ENCODE peak calls at places on chromosome 21, in five cellular contexts. G is effector memory CD4-positive, alpha-beta T cell; A is PC-9; Y is CD8-positive, alpha-beta T cell; R is CD4-positive, alpha-beta T cell. L is an unnamed sample.
A peak's percentile ranks its signal among the peaks of the same experiment; 100 is the strongest.

GRCh38 chr21:35438643-35439404 is 389.7 kb upstream of the RUNX1 start:
- DNase-seq in A (no peak), G (no peak), R (no peak), Y (no peak), L (no peak)

GRCh38 chr21:32278068-32278467 is 781 bp downstream of the MIS18A start:
- DNase-seq in R (no peak), A (no peak), Y (no peak), G (no peak), L (no peak)

GRCh38 chr21:28537371-28538079 is 455.2 kb downstream of the LTN1 start:
- DNase-seq in A (no peak), R (no peak), G (no peak), Y (no peak), L (no peak)

GRCh38 chr21:21001591-21002100 is 3.4 kb downstream of the NCAM2 start:
- DNase-seq in Y (no peak), A (no peak), R (no peak), G (no peak), L (no peak)

GRCh38 chr21:42724226-42724920 is 71.0 kb downstream of the PDE9A start:
- DNase-seq in A (peak; percentile 81), G (no peak), R (no peak), Y (no peak), L (no peak)

GRCh38 chr21:32198369-32198768 is 80.5 kb downstream of the MIS18A start:
- DNase-seq in G (no peak), Y (no peak), A (no peak), R (no peak), L (no peak)

GRCh38 chr21:32457360-32457840 is 44.9 kb downstream of the EVA1C start:
- DNase-seq in Y (no peak), R (no peak), G (no peak), A (peak; percentile 27), L (no peak)

GRCh38 chr21:27023186-27023585 is 56.3 kb upstream of the ADAMTS5 start:
- DNase-seq in Y (no peak), R (no peak), A (no peak), G (no peak), L (no peak)

GRCh38 chr21:42561742-42562141 is 48.1 kb downstream of the SLC37A1 start:
- DNase-seq in G (no peak), R (no peak), A (no peak), Y (no peak), L (no peak)

GRCh38 chr21:33026878-33027400 is 1.2 kb downstream of the OLIG2 start:
- DNase-seq in Y (no peak), R (no peak), A (no peak), G (no peak), L (no peak)

GRCh38 chr21:31159808-31160207 is 121.5 kb upstream of the KRTAP19-8 start:
- DNase-seq in A (no peak), R (no peak), Y (no peak), G (no peak), L (no peak)

GRCh38 chr21:31161157-31161556 is 122.9 kb upstream of the KRTAP19-8 start:
- DNase-seq in R (no peak), A (peak; percentile 3), G (no peak), Y (no peak), L (no peak)

GRCh38 chr21:31162079-31162699 is 123.9 kb upstream of the KRTAP19-8 start:
- DNase-seq in A (no peak), Y (no peak), G (no peak), R (no peak), L (no peak)

GRCh38 chr21:31162827-31163226 is 124.6 kb upstream of the KRTAP19-8 start:
- DNase-seq in A (no peak), R (no peak), G (no peak), Y (no peak), L (no peak)

DNA sequence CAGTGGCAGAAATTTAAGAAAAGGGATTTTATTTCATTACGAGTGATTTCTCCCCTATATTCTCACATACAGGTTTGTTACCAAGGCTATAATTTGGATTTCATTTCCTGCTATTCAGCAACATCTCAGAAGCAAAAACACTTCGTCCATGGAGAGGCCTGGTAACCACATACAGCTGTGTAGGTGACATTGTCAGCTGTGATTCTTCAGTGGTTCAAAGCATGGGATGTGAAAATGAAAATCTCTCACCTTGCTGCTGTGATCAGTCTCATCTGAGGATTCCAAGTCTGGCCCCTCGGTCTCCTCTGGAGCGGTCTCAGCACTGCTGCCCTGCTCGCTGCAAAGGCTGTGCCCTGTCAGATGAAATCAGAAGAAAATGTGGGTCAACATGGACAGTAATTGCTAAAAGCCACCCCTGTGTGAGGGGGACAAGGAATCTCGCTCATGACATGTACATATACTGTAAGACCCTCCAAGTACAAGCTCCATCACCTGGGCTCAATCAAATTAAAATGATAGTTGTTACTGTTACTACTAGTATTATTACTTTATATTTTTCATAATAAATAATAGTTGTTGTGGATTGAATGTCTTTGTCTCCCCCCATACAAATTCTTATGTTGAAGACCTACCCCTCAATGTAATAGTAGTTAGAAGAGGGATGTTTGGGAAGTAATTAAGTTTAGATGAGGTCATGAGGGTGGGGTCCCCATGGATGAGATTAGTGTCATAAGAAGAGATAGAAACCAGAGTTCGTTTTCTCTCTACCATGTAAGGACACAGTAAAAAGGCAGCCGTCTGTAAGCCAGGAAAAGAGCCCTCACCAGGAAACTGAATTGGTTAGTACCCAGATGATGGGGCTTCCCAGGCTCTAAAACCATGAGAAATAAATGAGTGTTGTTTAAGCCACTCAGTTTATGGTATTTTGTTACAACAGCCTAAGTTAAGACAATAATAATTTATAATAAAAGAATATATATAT is 126.7 kb upstream of the KRTAP19-8 start:
- DNase-seq in G (no peak), R (no peak), A (no peak), Y (no peak), L (no peak)
- H3K27ac ChIP-seq in G (peak overlapping the region; percentile 38), R (no peak overlapping the region), A (no peak overlapping the region), Y (no peak overlapping the region), L (no peak overlapping the region)

DNA sequence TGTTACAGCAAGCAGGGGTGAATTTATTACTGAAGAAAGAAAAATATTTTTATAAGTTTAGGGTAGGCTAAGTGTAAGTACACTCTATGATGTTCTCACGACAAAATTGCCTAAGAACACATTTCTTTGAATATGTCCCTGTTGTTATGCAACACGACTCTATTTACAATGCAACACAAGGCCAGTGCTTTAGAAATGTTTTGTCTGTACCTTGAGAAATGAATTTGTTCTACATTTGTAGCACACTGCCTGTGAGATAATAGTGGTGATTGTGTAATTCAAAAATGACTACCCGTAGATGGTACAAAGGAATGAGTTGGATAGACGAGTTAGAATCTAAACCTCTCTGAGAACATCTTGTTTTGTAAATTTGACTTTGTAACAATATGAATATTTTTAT is 63.7 kb upstream of the IGSF5 start:
- DNase-seq in G (no peak), Y (no peak), R (no peak), A (no peak), L (no peak)
- H3K27ac ChIP-seq in G (no peak overlapping the region), Y (no peak overlapping the region), R (no peak overlapping the region), A (no peak overlapping the region), L (no peak overlapping the region)

DNA sequence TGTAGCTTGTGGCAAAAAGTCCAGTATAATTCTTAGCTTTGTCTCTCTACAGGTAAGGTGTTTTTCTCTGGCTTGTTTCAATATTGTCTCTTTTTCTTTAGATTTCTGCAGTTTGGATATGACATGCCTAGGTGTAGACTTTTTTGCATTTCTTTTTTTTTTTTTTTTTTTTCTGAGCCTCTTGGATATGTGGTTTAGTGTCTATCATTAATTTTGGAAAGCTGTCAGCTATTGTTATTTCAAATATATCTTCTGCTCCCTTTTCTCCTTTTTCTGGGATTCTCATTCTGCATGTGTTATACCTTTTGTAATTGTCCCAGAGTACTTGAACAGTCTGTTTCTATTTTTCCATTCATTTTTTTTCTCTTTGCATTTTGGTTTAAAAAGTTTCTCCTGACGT is 243.2 kb downstream of the DSCAM start:
- DNase-seq in G (no peak), Y (no peak), A (no peak), R (no peak), L (no peak)
- H3K27ac ChIP-seq in G (no peak overlapping the region), Y (no peak overlapping the region), A (no peak overlapping the region), R (no peak overlapping the region), L (no peak overlapping the region)

GRCh38 chr21:45983981-45984551 is 2.5 kb downstream of the COL6A1 start:
- DNase-seq in G (no peak), Y (no peak), R (no peak), A (no peak), L (no peak)

GRCh38 chr21:45986316-45987051 is 4.9 kb downstream of the COL6A1 start:
- DNase-seq in G (no peak), Y (no peak), A (no peak), R (no peak), L (no peak)

GRCh38 chr21:45985471-45986315 is 4.1 kb downstream of the COL6A1 start:
- DNase-seq in Y (no peak), G (no peak), R (no peak), A (no peak), L (no peak)

GRCh38 chr21:45982758-45983731 is 1.5 kb downstream of the COL6A1 start:
- DNase-seq in R (no peak), G (no peak), Y (no peak), A (no peak), L (no peak)

DNA sequence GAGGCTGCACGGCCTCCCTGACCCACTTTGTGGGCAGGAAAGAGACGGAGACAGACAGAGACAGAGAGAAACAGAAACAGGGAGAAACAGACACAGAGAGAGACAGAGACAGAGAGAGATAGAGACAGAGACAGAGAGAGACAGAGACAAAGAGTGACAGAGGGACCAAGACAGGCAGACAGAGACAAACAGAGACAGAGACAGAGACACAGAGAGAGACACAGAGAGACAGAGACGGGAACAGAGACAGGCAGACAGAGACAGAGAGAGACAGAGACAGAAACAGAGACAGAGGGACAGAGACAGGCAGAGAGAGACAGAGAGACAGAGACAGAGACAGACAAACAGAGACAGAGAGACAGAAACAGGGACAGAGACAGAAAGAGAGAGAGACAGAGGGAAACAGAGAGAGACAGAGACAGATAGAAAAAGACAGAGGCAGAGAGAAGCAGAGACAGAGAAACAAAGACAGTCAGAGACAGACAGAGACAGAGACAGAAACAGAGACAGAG is 3.1 kb downstream of the COL6A1 start:
- DNase-seq in A (no peak), Y (no peak), R (no peak), G (no peak), L (no peak)
- H3K27ac ChIP-seq in A (no peak overlapping the region), Y (no peak overlapping the region), R (no peak overlapping the region), G (no peak overlapping the region), L (no peak overlapping the region)

DNA sequence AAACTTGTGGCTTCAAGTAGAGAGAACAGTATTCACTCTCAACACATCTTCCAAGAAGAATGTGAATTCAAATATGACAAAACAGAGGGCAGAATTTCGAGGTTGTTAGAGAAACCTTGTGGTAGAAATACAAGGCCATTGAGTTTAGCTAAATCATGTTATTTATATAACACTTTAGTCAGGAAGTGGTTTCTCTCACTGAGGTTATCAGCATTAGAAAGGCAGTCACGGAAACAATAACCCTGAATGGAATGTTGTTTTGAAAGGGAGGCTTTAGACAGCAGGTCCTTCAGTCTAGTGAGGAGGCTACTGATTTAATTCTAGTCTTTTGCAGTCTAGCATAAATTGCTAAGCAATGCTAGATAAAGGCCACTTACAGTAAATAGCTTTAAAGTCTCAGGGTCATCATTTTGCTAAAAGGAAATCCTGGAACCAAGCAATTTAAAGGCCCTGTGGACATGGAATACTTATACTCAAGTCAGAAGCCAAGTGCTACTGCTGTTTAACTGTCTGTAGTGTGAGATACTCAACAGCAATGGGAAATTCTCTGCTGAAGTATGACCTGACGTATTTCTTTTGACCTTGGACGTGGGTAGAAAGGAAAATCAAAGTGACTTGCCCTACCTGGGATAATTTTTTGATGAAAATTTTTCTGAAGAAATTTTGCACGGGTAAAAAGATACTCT is 89.0 kb upstream of the CHODL start:
- DNase-seq in R (no peak), A (no peak), Y (no peak), G (no peak), L (peak; percentile 3)
- H3K27ac ChIP-seq in R (no peak overlapping the region), A (no peak overlapping the region), Y (no peak overlapping the region), G (no peak overlapping the region), L (no peak overlapping the region)

L was measured in CD4-positive, alpha-beta memory T cell.